ENCODE peak calls at places on chromosomes 1 and 21, in seven cellular contexts. One of them, this sample, is unnamed.
A peak's percentile ranks its signal among the peaks of the same experiment; 100 is the strongest.

GRCh38 chr1:43505077-43505780 is 25.5 kb upstream of the PTPRF start:
- DNase-seq in CD8-positive, alpha-beta T cell: no peak
- DNase-seq in substantia nigra: no peak
- DNase-seq in prostate gland: no peak
- DNase-seq in heart right ventricle: no peak
- DNase-seq in pancreas: no peak
- DNase-seq in colonic mucosa: no peak
- DNase-seq in this sample: no peak

GRCh38 chr21:45969921-45970673 is 11.5 kb upstream of the COL6A1 start:
- DNase-seq in CD8-positive, alpha-beta T cell: no peak
- DNase-seq in substantia nigra: no peak
- DNase-seq in prostate gland: no peak
- DNase-seq in heart right ventricle: no peak
- DNase-seq in pancreas: no peak
- DNase-seq in colonic mucosa: no peak
- DNase-seq in this sample: no peak

GRCh38 chr1:10634428-10635384 is 160.0 kb downstream of the PEX14 start:
- DNase-seq in CD8-positive, alpha-beta T cell: no peak
- DNase-seq in substantia nigra: no peak
- DNase-seq in prostate gland: peak; percentile 55
- DNase-seq in heart right ventricle: peak; percentile 57
- DNase-seq in pancreas: no peak
- DNase-seq in colonic mucosa: no peak
- DNase-seq in this sample: no peak

GRCh38 chr1:180154003-180154324 is 705 bp upstream of the QSOX1 start:
- DNase-seq in CD8-positive, alpha-beta T cell: no peak
- DNase-seq in substantia nigra: no peak
- DNase-seq in prostate gland: no peak
- DNase-seq in heart right ventricle: no peak
- DNase-seq in pancreas: no peak
- DNase-seq in colonic mucosa: no peak
- DNase-seq in this sample: no peak

GRCh38 chr1:204647114-204647804 is 38.3 kb downstream of the LRRN2 start:
- DNase-seq in CD8-positive, alpha-beta T cell: no peak
- DNase-seq in substantia nigra: peak; percentile 6
- DNase-seq in prostate gland: no peak
- DNase-seq in heart right ventricle: no peak
- DNase-seq in pancreas: peak; percentile 31
- DNase-seq in colonic mucosa: peak; percentile 61
- DNase-seq in this sample: no peak

GRCh38 chr21:27021046-27021445 is 54.2 kb upstream of the ADAMTS5 start:
- DNase-seq in CD8-positive, alpha-beta T cell: no peak
- DNase-seq in substantia nigra: no peak
- DNase-seq in prostate gland: no peak
- DNase-seq in heart right ventricle: no peak
- DNase-seq in pancreas: no peak
- DNase-seq in colonic mucosa: no peak
- DNase-seq in this sample: no peak

GRCh38 chr1:151988405-151988851 is 5.2 kb downstream of the S100A10 start:
- DNase-seq in CD8-positive, alpha-beta T cell: no peak
- DNase-seq in substantia nigra: no peak
- DNase-seq in prostate gland: no peak
- DNase-seq in heart right ventricle: no peak
- DNase-seq in pancreas: no peak
- DNase-seq in colonic mucosa: peak; percentile 53
- DNase-seq in this sample: no peak

GRCh38 chr1:100234432-100234831 is 15.2 kb downstream of the DBT start:
- DNase-seq in CD8-positive, alpha-beta T cell: no peak
- DNase-seq in substantia nigra: no peak
- DNase-seq in prostate gland: no peak
- DNase-seq in heart right ventricle: no peak
- DNase-seq in pancreas: no peak
- DNase-seq in colonic mucosa: no peak
- DNase-seq in this sample: no peak

GRCh38 chr1:84122780-84123382 is 21.2 kb upstream of the PRKACB start:
- DNase-seq in CD8-positive, alpha-beta T cell: peak; percentile 15
- DNase-seq in substantia nigra: peak; percentile 53
- DNase-seq in prostate gland: peak; percentile 48
- DNase-seq in heart right ventricle: no peak
- DNase-seq in pancreas: peak; percentile 51
- DNase-seq in colonic mucosa: peak; percentile 64
- DNase-seq in this sample: peak; percentile 6

GRCh38 chr1:64423526-64423925 is 46.4 kb upstream of the CACHD1 start:
- DNase-seq in CD8-positive, alpha-beta T cell: no peak
- DNase-seq in substantia nigra: no peak
- DNase-seq in prostate gland: no peak
- DNase-seq in heart right ventricle: no peak
- DNase-seq in pancreas: no peak
- DNase-seq in colonic mucosa: no peak
- DNase-seq in this sample: no peak

DNA sequence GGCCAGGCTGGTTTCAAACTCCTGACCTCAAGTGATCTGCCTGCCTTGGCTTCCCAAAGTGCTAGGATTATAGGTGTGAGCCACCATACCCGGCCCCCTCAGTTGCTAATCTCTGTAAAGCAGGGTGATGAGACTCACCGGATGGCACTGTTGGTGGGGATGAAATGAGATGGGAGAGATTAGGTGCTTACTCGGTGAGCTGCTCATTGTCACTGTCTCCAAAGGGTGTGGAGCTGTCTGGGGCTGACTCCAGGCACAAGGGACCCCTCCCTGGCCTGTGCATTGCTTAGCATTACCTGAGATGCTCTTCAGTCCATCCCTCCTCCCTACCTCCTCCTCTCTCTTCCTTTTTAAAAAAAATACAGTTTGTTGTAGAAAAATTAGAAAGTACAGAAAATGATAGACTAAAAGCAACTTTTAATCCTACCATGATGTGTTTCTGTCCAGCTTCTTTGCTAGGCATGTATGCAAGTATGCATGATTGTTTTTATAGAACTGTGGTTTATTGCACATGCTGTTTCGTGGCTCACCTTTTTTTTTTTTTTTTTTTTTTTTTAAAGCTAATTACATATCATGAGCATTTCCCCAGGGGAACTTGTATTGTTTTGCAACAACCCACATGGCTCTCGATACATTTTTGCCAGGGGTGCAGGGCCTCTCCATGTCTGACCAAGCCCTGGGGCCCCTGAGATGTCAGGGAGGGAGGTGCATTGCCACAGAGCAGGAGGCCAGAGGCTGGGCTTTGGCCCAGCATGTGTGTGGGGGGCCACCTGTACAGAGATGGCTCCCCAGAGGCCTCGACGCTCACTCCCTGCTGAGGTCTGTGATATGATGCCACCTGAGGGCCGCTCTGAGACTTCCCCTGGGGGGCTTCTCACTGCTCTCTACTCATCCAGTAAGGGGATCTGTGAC is 55.4 kb downstream of the ARHGEF10L start:
- DNase-seq in CD8-positive, alpha-beta T cell: no peak
- DNase-seq in substantia nigra: no peak
- DNase-seq in prostate gland: no peak
- DNase-seq in heart right ventricle: no peak
- DNase-seq in pancreas: no peak
- DNase-seq in colonic mucosa: no peak
- DNase-seq in this sample: no peak
- H3K27ac ChIP-seq in CD8-positive, alpha-beta T cell: no peak overlapping the region
- H3K27ac ChIP-seq in substantia nigra: no peak overlapping the region
- H3K27ac ChIP-seq in prostate gland: no peak overlapping the region
- H3K27ac ChIP-seq in heart right ventricle: peak overlapping the region; percentile 68
- H3K27ac ChIP-seq in pancreas: no peak overlapping the region
- H3K27ac ChIP-seq in colonic mucosa: peak overlapping the region; percentile 96
- H3K27ac ChIP-seq in this sample: no peak overlapping the region

GRCh38 chr1:50970927-50971582 is 1.0 kb downstream of the CDKN2C start:
- DNase-seq in CD8-positive, alpha-beta T cell: no peak
- DNase-seq in substantia nigra: no peak
- DNase-seq in prostate gland: no peak
- DNase-seq in heart right ventricle: no peak
- DNase-seq in pancreas: no peak
- DNase-seq in colonic mucosa: no peak
- DNase-seq in this sample: no peak
- H3K27ac ChIP-seq in CD8-positive, alpha-beta T cell: peak overlapping the region; percentile 86
- H3K27ac ChIP-seq in substantia nigra: no peak overlapping the region
- H3K27ac ChIP-seq in prostate gland: peak overlapping the region; percentile 98
- H3K27ac ChIP-seq in heart right ventricle: peak overlapping the region; percentile 99
- H3K27ac ChIP-seq in pancreas: no peak overlapping the region
- H3K27ac ChIP-seq in colonic mucosa: no peak overlapping the region
- H3K27ac ChIP-seq in this sample: no peak overlapping the region

GRCh38 chr21:20662523-20662922 is 335.7 kb upstream of the NCAM2 start:
- DNase-seq in CD8-positive, alpha-beta T cell: no peak
- DNase-seq in substantia nigra: no peak
- DNase-seq in prostate gland: no peak
- DNase-seq in heart right ventricle: no peak
- DNase-seq in pancreas: no peak
- DNase-seq in colonic mucosa: no peak
- DNase-seq in this sample: no peak
- H3K27ac ChIP-seq in CD8-positive, alpha-beta T cell: no peak overlapping the region
- H3K27ac ChIP-seq in substantia nigra: no peak overlapping the region
- H3K27ac ChIP-seq in prostate gland: no peak overlapping the region
- H3K27ac ChIP-seq in heart right ventricle: no peak overlapping the region
- H3K27ac ChIP-seq in pancreas: no peak overlapping the region
- H3K27ac ChIP-seq in colonic mucosa: no peak overlapping the region
- H3K27ac ChIP-seq in this sample: no peak overlapping the region

DNA sequence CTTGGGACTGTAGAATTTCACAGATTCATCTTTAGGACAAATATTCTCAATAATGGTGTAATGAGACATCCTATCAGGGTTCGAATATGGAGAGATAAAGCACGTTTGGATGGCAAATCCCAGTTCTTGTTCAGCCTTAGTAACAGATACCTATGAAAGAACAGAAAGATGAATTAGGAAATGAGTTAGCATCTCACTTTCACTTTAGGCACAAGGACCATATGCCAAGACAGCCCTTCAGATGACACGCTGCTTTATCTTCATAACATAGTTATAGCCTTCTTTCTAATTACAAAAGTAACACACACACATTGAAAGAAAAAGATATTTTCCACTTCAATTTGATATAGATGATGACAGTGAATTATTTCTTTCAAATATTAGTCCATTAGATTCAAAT is 173.6 kb downstream of the TGFBR3 start:
- DNase-seq in CD8-positive, alpha-beta T cell: no peak
- DNase-seq in substantia nigra: no peak
- DNase-seq in prostate gland: no peak
- DNase-seq in heart right ventricle: no peak
- DNase-seq in pancreas: no peak
- DNase-seq in colonic mucosa: no peak
- DNase-seq in this sample: no peak
- H3K27ac ChIP-seq in CD8-positive, alpha-beta T cell: no peak overlapping the region
- H3K27ac ChIP-seq in substantia nigra: no peak overlapping the region
- H3K27ac ChIP-seq in prostate gland: peak overlapping the region; percentile 55
- H3K27ac ChIP-seq in heart right ventricle: peak overlapping the region; percentile 80
- H3K27ac ChIP-seq in pancreas: no peak overlapping the region
- H3K27ac ChIP-seq in colonic mucosa: peak overlapping the region; percentile 42
- H3K27ac ChIP-seq in this sample: no peak overlapping the region

GRCh38 chr1:8497196-8497878 is 179.4 kb downstream of the SLC45A1 start:
- DNase-seq in CD8-positive, alpha-beta T cell: no peak
- DNase-seq in substantia nigra: no peak
- DNase-seq in prostate gland: no peak
- DNase-seq in heart right ventricle: no peak
- DNase-seq in pancreas: no peak
- DNase-seq in colonic mucosa: no peak
- DNase-seq in this sample: no peak
- H3K27ac ChIP-seq in CD8-positive, alpha-beta T cell: no peak overlapping the region
- H3K27ac ChIP-seq in substantia nigra: no peak overlapping the region
- H3K27ac ChIP-seq in prostate gland: no peak overlapping the region
- H3K27ac ChIP-seq in heart right ventricle: no peak overlapping the region
- H3K27ac ChIP-seq in pancreas: no peak overlapping the region
- H3K27ac ChIP-seq in colonic mucosa: no peak overlapping the region
- H3K27ac ChIP-seq in this sample: no peak overlapping the region

GRCh38 chr21:19049567-19049966 is 646.0 kb upstream of the TMPRSS15 start:
- DNase-seq in CD8-positive, alpha-beta T cell: no peak
- DNase-seq in substantia nigra: no peak
- DNase-seq in prostate gland: no peak
- DNase-seq in heart right ventricle: no peak
- DNase-seq in pancreas: no peak
- DNase-seq in colonic mucosa: peak; percentile 22
- DNase-seq in this sample: no peak

DNA sequence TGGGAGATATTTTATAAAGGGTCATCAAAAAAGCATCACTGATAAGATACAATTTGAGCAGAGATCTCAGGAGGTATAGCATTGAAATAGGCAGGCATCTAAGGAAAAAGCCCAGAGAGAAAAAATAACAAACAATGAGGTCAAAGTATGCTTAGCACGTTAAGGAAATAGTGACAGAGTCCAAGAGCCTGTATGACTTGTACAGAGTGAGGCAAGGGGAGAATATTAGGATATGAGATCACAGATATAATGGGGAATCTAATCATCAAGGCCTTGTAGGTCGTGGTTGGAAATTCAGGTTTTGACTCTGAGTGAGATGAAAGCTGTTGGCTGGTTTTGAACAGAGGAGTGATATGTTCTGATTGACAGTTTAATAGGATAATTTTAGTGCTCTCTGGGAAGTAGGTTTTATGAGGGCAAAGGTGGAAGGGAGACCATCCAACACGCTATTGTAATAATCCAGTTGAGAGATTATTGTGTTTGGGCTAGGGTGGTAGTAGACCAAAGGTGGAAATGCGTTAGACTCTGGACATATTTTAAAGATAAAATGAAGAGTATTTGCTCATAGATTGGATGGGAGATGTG is 644.6 kb upstream of the TMPRSS15 start:
- DNase-seq in CD8-positive, alpha-beta T cell: no peak
- DNase-seq in substantia nigra: no peak
- DNase-seq in prostate gland: no peak
- DNase-seq in heart right ventricle: no peak
- DNase-seq in pancreas: no peak
- DNase-seq in colonic mucosa: peak; percentile 49
- DNase-seq in this sample: no peak
- H3K27ac ChIP-seq in CD8-positive, alpha-beta T cell: no peak overlapping the region
- H3K27ac ChIP-seq in substantia nigra: no peak overlapping the region
- H3K27ac ChIP-seq in prostate gland: no peak overlapping the region
- H3K27ac ChIP-seq in heart right ventricle: no peak overlapping the region
- H3K27ac ChIP-seq in pancreas: no peak overlapping the region
- H3K27ac ChIP-seq in colonic mucosa: peak overlapping the region; percentile 25
- H3K27ac ChIP-seq in this sample: no peak overlapping the region

GRCh38 chr1:116036255-116036654 is 59.9 kb downstream of the SLC22A15 start:
- DNase-seq in CD8-positive, alpha-beta T cell: no peak
- DNase-seq in substantia nigra: no peak
- DNase-seq in prostate gland: no peak
- DNase-seq in heart right ventricle: no peak
- DNase-seq in pancreas: no peak
- DNase-seq in colonic mucosa: no peak
- DNase-seq in this sample: no peak

GRCh38 chr1:116038679-116039078 is 62.4 kb downstream of the SLC22A15 start:
- DNase-seq in CD8-positive, alpha-beta T cell: no peak
- DNase-seq in substantia nigra: no peak
- DNase-seq in prostate gland: no peak
- DNase-seq in heart right ventricle: no peak
- DNase-seq in pancreas: no peak
- DNase-seq in colonic mucosa: no peak
- DNase-seq in this sample: no peak

GRCh38 chr1:116031299-116031698 is 55.0 kb downstream of the SLC22A15 start:
- DNase-seq in CD8-positive, alpha-beta T cell: no peak
- DNase-seq in substantia nigra: no peak
- DNase-seq in prostate gland: no peak
- DNase-seq in heart right ventricle: no peak
- DNase-seq in pancreas: no peak
- DNase-seq in colonic mucosa: peak; percentile 34
- DNase-seq in this sample: no peak

DNA sequence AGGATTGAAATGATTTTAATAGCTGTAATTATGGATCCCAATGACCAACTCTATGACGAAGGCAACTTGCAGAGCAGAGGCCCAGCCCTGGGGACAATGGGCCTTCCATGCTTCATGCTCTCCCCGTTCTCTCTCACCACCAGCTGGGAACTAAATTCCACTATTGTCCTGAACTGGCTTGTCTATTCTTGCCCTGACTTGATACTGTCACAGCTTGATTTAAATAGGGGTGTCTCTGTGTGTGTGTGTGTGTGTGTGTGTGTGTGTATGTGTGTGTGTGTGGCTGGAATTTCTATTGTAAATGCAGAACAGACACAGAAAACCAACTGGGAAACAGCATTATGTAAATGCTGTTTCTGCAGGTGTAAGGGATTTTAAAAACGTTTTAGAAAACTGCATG is 57.0 kb downstream of the SLC22A15 start:
- DNase-seq in CD8-positive, alpha-beta T cell: no peak
- DNase-seq in substantia nigra: peak; percentile 69
- DNase-seq in prostate gland: peak; percentile 38
- DNase-seq in heart right ventricle: no peak
- DNase-seq in pancreas: no peak
- DNase-seq in colonic mucosa: no peak
- DNase-seq in this sample: peak; percentile 62
- H3K27ac ChIP-seq in CD8-positive, alpha-beta T cell: no peak overlapping the region
- H3K27ac ChIP-seq in substantia nigra: peak overlapping the region; percentile 80
- H3K27ac ChIP-seq in prostate gland: no peak overlapping the region
- H3K27ac ChIP-seq in heart right ventricle: no peak overlapping the region
- H3K27ac ChIP-seq in pancreas: no peak overlapping the region
- H3K27ac ChIP-seq in colonic mucosa: no peak overlapping the region
- H3K27ac ChIP-seq in this sample: peak overlapping the region; percentile 94

This sample was measured in caudate nucleus.